ENCODE peak calls at places on chromosomes 11 and 22, in six cellular contexts. O, C, K, Z, U and Q are unnamed samples.

GRCh38 chr22:37818397-37819099 is 4.6 kb upstream of the GALR3 start:
- DNase-seq in C (no peak), K (peak), U (peak), Z (peak), O (peak), Q (peak)

GRCh38 chr22:30609260-30610185 is 2.5 kb downstream of the TCN2 start:
- DNase-seq in C (peak), O (peak), U (peak), K (no peak), Z (peak), Q (peak)

GRCh38 chr11:33847251-33847650 is 44.6 kb downstream of the LMO2 start:
- DNase-seq in O (no peak), C (no peak), K (no peak), U (no peak), Z (no peak), Q (no peak)

GRCh38 chr11:73252577-73253191 is 19.5 kb upstream of the P2RY6 start:
- DNase-seq in U (peak), C (no peak), K (no peak), Z (no peak), O (no peak), Q (no peak)

GRCh38 chr11:70108250-70108649 is 30.1 kb downstream of the ANO1 start:
- DNase-seq in C (peak), K (no peak), U (no peak), O (no peak), Z (no peak), Q (no peak)

GRCh38 chr22:45804986-45805325 is 133.3 kb downstream of the ATXN10 start:
- DNase-seq in K (no peak), Z (no peak), U (peak), O (no peak), C (peak), Q (peak)

GRCh38 chr22:24129980-24130379 is 51.3 kb upstream of the SUSD2 start:
- DNase-seq in K (no peak), O (no peak), C (no peak), Z (no peak), U (no peak), Q (no peak)

GRCh38 chr11:116696381-116696941 is 76.3 kb downstream of the BUD13 start:
- DNase-seq in U (no peak), K (no peak), Z (peak), O (no peak), C (no peak), Q (no peak)

GRCh38 chr11:94641167-94641761 is 74.1 kb downstream of the PIWIL4 start:
- DNase-seq in U (peak), Z (no peak), K (no peak), C (no peak), O (peak), Q (no peak)

GRCh38 chr22:31496735-31497146 is 405 bp downstream of the SFI1 start:
- DNase-seq in U (peak), O (peak), K (peak), C (no peak), Z (peak), Q (peak)

GRCh38 chr11:108498816-108499408 is 728 bp upstream of the POGLUT3 start:
- DNase-seq in U (no peak), C (no peak), K (no peak), Z (no peak), O (peak), Q (no peak)

GRCh38 chr11:2527621-2528291 is 82.9 kb downstream of the KCNQ1 start:
- DNase-seq in O (peak), K (no peak), U (no peak), Z (peak), C (no peak), Q (no peak)

GRCh38 chr11:17601206-17602075 is 54.4 kb downstream of the OTOG start:
- DNase-seq in O (no peak), Z (no peak), C (no peak), U (peak), K (no peak), Q (no peak)

GRCh38 chr22:39405346-39406085 is 5.9 kb downstream of the TAB1 start:
- DNase-seq in C (no peak), O (peak), U (no peak), K (no peak), Z (no peak), Q (no peak)

GRCh38 chr11:95764267-95764898 is 25.2 kb downstream of the FAM76B start:
- DNase-seq in O (no peak), C (peak), K (no peak), Z (no peak), U (peak), Q (peak)

GRCh38 chr11:74742070-74742469 is 6.6 kb upstream of the RNF169 start:
- DNase-seq in K (no peak), Z (no peak), C (no peak), O (no peak), U (no peak), Q (no peak)

GRCh38 chr22:35930933-35931332 is 97.7 kb downstream of the RBFOX2 start:
- DNase-seq in C (peak), U (peak), O (no peak), Z (no peak), K (no peak), Q (peak)

GRCh38 chr22:24525416-24526037 is 29.4 kb downstream of the GUCD1 start:
- DNase-seq in C (no peak), Z (peak), O (peak), U (peak), K (peak), Q (peak)

GRCh38 chr11:59706518-59707285 is 6.9 kb downstream of the OR10V1 start:
- DNase-seq in Z (no peak), U (peak), K (no peak), C (peak), O (no peak), Q (peak)